ENCODE peak calls at places on chromosome 17, in five cellular contexts. O is fibroblast of the aortic adventitia, P is fibroblast of pulmonary artery, H is OCI-LY7, N is fibroblast of villous mesenchyme. Q is an unnamed sample.

GRCh38 chr17:1644493-1645206 is 882 bp downstream of the SCARF1 start:
- DNase-seq in O (peak; percentile 17), P (peak; percentile 26), H (no peak), N (peak; percentile 20), Q (peak; percentile 67)

GRCh38 chr17:13888043-13888442 is 181.3 kb upstream of the COX10 start:
- DNase-seq in O (peak; percentile 27), P (peak; percentile 17), H (no peak), N (peak; percentile 33), Q (no peak)

GRCh38 chr17:35799942-35800341 is 4.5 kb upstream of the MMP28 start:
- DNase-seq in O (peak; percentile 71), P (peak; percentile 70), H (no peak), N (no peak), Q (no peak)

GRCh38 chr17:45092932-45093430 is 31.9 kb downstream of the NMT1 start:
- DNase-seq in O (peak; percentile 99), P (peak; percentile 98), H (no peak), N (peak; percentile 98), Q (peak; percentile 98)

GRCh38 chr17:57242148-57242547 is 14.2 kb upstream of the MSI2 start:
- DNase-seq in O (no peak), P (no peak), H (no peak), N (peak; percentile 5), Q (peak; percentile 8)

GRCh38 chr17:79630120-79630519 is 19.3 kb upstream of the RBFOX3 start:
- DNase-seq in O (no peak), P (no peak), H (no peak), N (no peak), Q (no peak)

GRCh38 chr17:36204724-36205500 is 6.0 kb upstream of the CCL4L2 start:
- DNase-seq in O (no peak), P (no peak), H (no peak), N (no peak), Q (no peak)

GRCh38 chr17:74477411-74477810 is 11.0 kb downstream of the CD300A start:
- DNase-seq in O (no peak), P (no peak), H (no peak), N (no peak), Q (no peak)

GRCh38 chr17:81212365-81212764 is 10.4 kb downstream of the CEP131 start:
- DNase-seq in O (no peak), P (no peak), H (no peak), N (no peak), Q (no peak)

GRCh38 chr17:31739300-31739699 is 119.7 kb downstream of the COPRS start:
- DNase-seq in O (peak; percentile 96), P (peak; percentile 71), H (no peak), N (peak; percentile 72), Q (peak; percentile 65)
- H3K4me3 ChIP-seq in O (no peak overlapping the region), P (no peak overlapping the region), H (no peak overlapping the region), N (no peak overlapping the region), Q (no peak overlapping the region)

GRCh38 chr17:6701719-6702118 is 11.4 kb downstream of the SLC13A5 start:
- DNase-seq in O (peak; percentile 6), P (peak; percentile 17), H (peak; percentile 53), N (peak; percentile 16), Q (peak; percentile 12)
- TF ChIP-seq CTCF in O (peak; percentile 37), P (peak; percentile 31), H (peak; percentile 72), N (peak; percentile 53), Q (peak; percentile 41)

DNA sequence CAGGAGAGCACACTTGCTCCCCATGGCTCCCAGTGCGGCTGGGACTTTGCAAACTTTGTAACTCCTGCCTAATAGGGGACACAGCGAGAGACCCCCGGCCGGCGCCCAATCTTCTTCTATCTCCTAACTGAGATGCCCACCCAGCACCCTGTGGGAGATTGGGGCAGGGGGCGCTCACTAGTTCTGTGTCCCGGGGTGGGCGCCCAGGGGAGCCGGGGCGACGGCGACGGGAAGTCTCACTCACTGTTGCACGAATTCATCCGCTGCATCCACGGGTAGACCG is 3.9 kb upstream of the HOXB5 start:
- DNase-seq in O (no peak), P (no peak), H (no peak), N (no peak), Q (no peak)
- H3K4me3 ChIP-seq in O (peak overlapping the region; percentile 70), P (peak overlapping the region; percentile 41), H (peak overlapping the region; percentile 57), N (peak overlapping the region; percentile 56), Q (peak overlapping the region; percentile 41)

GRCh38 chr17:18176152-18176551 is 7.5 kb upstream of the ALKBH5 start:
- DNase-seq in O (no peak), P (no peak), H (peak; percentile 69), N (no peak), Q (no peak)
- TF ChIP-seq CTCF in O (no peak), P (no peak), H (no peak), N (no peak), Q (no peak)

GRCh38 chr17:77451894-77452852 is 311.4 kb downstream of the SEC14L1 start:
- DNase-seq in O (peak; percentile 79), P (peak; percentile 75), H (peak; percentile 60), N (peak; percentile 86), Q (peak; percentile 83)

GRCh38 chr17:77451271-77451893 is 310.6 kb downstream of the SEC14L1 start:
- DNase-seq in O (peak; percentile 62), P (peak; percentile 75), H (peak; percentile 84), N (peak; percentile 91), Q (peak; percentile 76)

GRCh38 chr17:77449908-77450741 is 309.4 kb downstream of the SEC14L1 start:
- DNase-seq in O (peak; percentile 53), P (peak; percentile 86), H (peak; percentile 58), N (peak; percentile 89), Q (peak; percentile 78)

GRCh38 chr17:77449373-77449907 is 308.7 kb downstream of the SEC14L1 start:
- DNase-seq in O (no peak), P (no peak), H (peak; percentile 54), N (no peak), Q (no peak)

GRCh38 chr17:77450742-77451270 is 310.0 kb downstream of the SEC14L1 start:
- DNase-seq in O (no peak), P (no peak), H (no peak), N (no peak), Q (no peak)
- H3K4me3 ChIP-seq in O (peak overlapping the region; percentile 61), P (peak overlapping the region; percentile 56), H (peak overlapping the region; percentile 76), N (peak overlapping the region; percentile 60), Q (peak overlapping the region; percentile 47)

DNA sequence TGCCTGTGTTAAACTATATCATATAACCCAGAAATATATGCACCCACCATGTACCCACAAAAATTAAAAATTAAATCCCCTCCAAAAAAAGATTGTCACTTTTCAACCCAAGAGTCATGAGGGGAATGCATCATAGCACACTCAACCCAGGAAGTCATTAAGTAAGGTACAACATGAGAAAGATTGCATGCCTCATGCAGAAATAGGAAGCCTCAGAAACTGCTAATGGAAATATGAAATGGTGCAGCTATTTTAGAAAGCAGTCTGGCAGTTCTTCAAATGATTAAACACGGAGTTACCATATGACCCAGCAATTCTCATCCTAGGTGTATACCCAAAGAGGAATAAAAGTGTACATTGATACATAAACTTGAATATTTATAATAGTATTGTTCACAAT is 70.5 kb downstream of the TMEM100 start:
- DNase-seq in O (no peak), P (no peak), H (no peak), N (no peak), Q (no peak)
- TF ChIP-seq CTCF in O (no peak), P (no peak), H (no peak), N (no peak), Q (no peak)

GRCh38 chr17:76237859-76238313 is 2.4 kb downstream of the RNF157 start:
- DNase-seq in O (no peak), P (no peak), H (no peak), N (no peak), Q (no peak)
- H3K4me3 ChIP-seq in O (no peak overlapping the region), P (no peak overlapping the region), H (no peak overlapping the region), N (no peak overlapping the region), Q (no peak overlapping the region)

Q was measured in cardiac fibroblast.